ENCODE peak calls at places on chromosomes 4 and X, in ten cellular contexts. N is neuronal stem cell; M is A549; S is GM23338; J is osteoblast; E is epithelial cell of esophagus; L is heart left ventricle; G is CD4-positive, alpha-beta memory T cell; V is IMR-90; R is cardiac fibroblast. T is an unnamed sample.

GRCh38 chr4:20847124-20847747 is 147.0 kb downstream of the PACRGL start:
- DNase-seq in N (no peak), M (no peak), S (no peak), J (no peak), E (peak; percentile 84), L (no peak), G (no peak), V (no peak), R (no peak), T (no peak)

GRCh38 chr4:152665691-152666410 is 13.9 kb downstream of the TMEM154 start:
- DNase-seq in N (no peak), M (no peak), S (peak; percentile 13), J (no peak), E (no peak), L (no peak), G (no peak), V (no peak), R (no peak), T (no peak)

GRCh38 chr4:45155081-45155777 is 428.9 kb upstream of the GNPDA2 start:
- DNase-seq in N (no peak), M (no peak), S (no peak), J (no peak), E (peak; percentile 17), L (no peak), G (no peak), V (no peak), R (peak; percentile 72), T (no peak)

GRCh38 chrX:108064613-108065012 is 19.7 kb downstream of the VSIG1 start:
- DNase-seq in N (no peak), M (no peak), S (no peak), J (no peak), E (no peak), L (no peak), G (no peak), V (no peak), R (no peak), T (no peak)

GRCh38 chr4:69832326-69833030 is 27.5 kb downstream of the SULT1E1 start:
- DNase-seq in N (no peak), M (no peak), S (no peak), J (no peak), E (no peak), L (no peak), G (no peak), V (no peak), R (no peak), T (no peak)

GRCh38 chr4:145954924-145955339 is 16.3 kb upstream of the ZNF827 start:
- DNase-seq in N (no peak), M (no peak), S (no peak), J (peak; percentile 58), E (peak; percentile 99), L (no peak), G (no peak), V (peak; percentile 96), R (peak; percentile 80), T (no peak)

GRCh38 chr4:71052716-71053115 is 59.3 kb downstream of the DCK start:
- DNase-seq in N (no peak), M (no peak), S (no peak), J (no peak), E (no peak), L (no peak), G (no peak), V (no peak), R (no peak), T (no peak)

GRCh38 chr4:126023946-126024345 is 709.2 kb downstream of the FAT4 start:
- DNase-seq in N (no peak), M (no peak), S (no peak), J (no peak), E (no peak), L (no peak), G (no peak), V (peak; percentile 22), R (no peak), T (no peak)

GRCh38 chr4:111652206-111652605 is 493.0 kb upstream of the FAM241A start:
- DNase-seq in N (no peak), M (no peak), S (no peak), J (no peak), E (peak; percentile 77), L (no peak), G (no peak), V (no peak), R (no peak), T (no peak)

GRCh38 chrX:48791063-48791820 is 4.9 kb downstream of the GATA1 start:
- DNase-seq in N (no peak), M (no peak), S (no peak), J (no peak), E (no peak), L (no peak), G (no peak), V (no peak), R (no peak), T (no peak)

GRCh38 chr4:174604198-174604597 is 81.9 kb upstream of the HPGD start:
- DNase-seq in N (no peak), M (no peak), S (no peak), J (no peak), E (peak; percentile 91), L (no peak), G (no peak), V (peak; percentile 10), R (peak; percentile 53), T (no peak)

GRCh38 chrX:23503835-23504539 is 163.3 kb upstream of the PRDX4 start:
- DNase-seq in N (no peak), M (peak; percentile 51), S (peak; percentile 26), J (peak; percentile 88), E (peak; percentile 92), L (peak; percentile 83), G (no peak), V (peak; percentile 66), R (peak; percentile 74), T (no peak)

GRCh38 chrX:23509256-23509655 is 158.0 kb upstream of the PRDX4 start:
- DNase-seq in N (no peak), M (no peak), S (peak; percentile 76), J (no peak), E (no peak), L (no peak), G (no peak), V (no peak), R (no peak), T (no peak)

GRCh38 chrX:23504895-23505294 is 162.4 kb upstream of the PRDX4 start:
- DNase-seq in N (no peak), M (no peak), S (no peak), J (no peak), E (no peak), L (no peak), G (no peak), V (no peak), R (no peak), T (no peak)

GRCh38 chrX:23504540-23504884 is 162.8 kb upstream of the PRDX4 start:
- DNase-seq in N (no peak), M (no peak), S (no peak), J (no peak), E (no peak), L (no peak), G (no peak), V (no peak), R (no peak), T (no peak)

DNA sequence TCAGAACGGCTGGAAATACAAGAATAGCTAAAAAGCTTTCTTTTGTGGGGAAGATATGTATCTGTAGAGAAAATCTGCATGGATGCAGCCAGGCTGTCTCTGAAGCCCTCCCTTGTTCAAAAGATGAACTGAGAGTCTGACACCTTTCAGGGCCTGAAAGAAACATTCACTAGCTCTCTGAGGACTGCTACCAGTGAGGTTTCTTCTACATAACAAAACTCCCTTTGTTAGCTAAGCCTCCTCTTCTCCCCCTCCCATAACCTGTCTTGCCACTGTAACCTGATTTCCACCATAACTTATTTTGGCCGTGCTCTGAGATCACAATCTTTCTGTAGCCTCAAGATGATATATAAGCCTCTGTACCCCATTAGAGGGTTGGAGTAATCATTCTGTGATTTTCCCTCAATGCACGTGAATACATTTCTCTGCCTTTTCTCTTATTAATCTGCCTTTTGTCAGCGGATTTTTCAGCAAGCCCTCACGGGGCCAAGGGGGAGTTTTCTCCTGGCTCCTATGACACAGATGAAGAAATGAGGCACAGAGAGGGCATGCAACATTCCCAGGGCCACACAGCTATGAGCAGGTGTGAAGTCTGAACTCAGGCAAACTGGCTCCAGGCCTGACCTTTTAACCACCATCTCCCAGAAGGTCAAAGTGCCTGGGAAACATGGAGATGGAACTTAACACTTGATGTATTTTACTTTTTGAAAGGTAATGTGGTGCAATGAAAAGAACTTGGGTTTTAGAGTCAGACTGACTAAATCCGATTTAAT is 161.6 kb upstream of the PRDX4 start:
- DNase-seq in N (no peak), M (no peak), S (peak; percentile 68), J (no peak), E (no peak), L (no peak), G (no peak), V (no peak), R (no peak), T (no peak)
- H3K4me3 ChIP-seq in N (no peak overlapping the region), M (no peak overlapping the region), S (peak overlapping the region; percentile 27), J (no peak overlapping the region), E (no peak overlapping the region), L (no peak overlapping the region), G (no peak overlapping the region), V (no peak overlapping the region), R (no peak overlapping the region), T (no peak overlapping the region)

GRCh38 chrX:18668059-18668458 is 3.8 kb downstream of the RS1 start:
- DNase-seq in N (no peak), M (no peak), S (no peak), J (no peak), E (no peak), L (no peak), G (no peak), V (no peak), R (no peak), T (no peak)
- H3K4me3 ChIP-seq in N (no peak overlapping the region), M (no peak overlapping the region), S (no peak overlapping the region), J (no peak overlapping the region), E (no peak overlapping the region), L (no peak overlapping the region), G (no peak overlapping the region), V (no peak overlapping the region), R (no peak overlapping the region), T (no peak overlapping the region)

GRCh38 chrX:72713130-72713529 is 976 bp downstream of the PHKA1 start:
- DNase-seq in N (no peak), M (no peak), S (no peak), J (no peak), E (peak; percentile 2), L (no peak), G (no peak), V (no peak), R (no peak), T (no peak)
- H3K4me3 ChIP-seq in N (no peak overlapping the region), M (peak overlapping the region; percentile 75), S (peak overlapping the region; percentile 64), J (peak overlapping the region; percentile 69), E (peak overlapping the region; percentile 48), L (peak overlapping the region; percentile 55), G (no peak overlapping the region), V (no peak overlapping the region), R (peak overlapping the region; percentile 34), T (peak overlapping the region; percentile 33)

DNA sequence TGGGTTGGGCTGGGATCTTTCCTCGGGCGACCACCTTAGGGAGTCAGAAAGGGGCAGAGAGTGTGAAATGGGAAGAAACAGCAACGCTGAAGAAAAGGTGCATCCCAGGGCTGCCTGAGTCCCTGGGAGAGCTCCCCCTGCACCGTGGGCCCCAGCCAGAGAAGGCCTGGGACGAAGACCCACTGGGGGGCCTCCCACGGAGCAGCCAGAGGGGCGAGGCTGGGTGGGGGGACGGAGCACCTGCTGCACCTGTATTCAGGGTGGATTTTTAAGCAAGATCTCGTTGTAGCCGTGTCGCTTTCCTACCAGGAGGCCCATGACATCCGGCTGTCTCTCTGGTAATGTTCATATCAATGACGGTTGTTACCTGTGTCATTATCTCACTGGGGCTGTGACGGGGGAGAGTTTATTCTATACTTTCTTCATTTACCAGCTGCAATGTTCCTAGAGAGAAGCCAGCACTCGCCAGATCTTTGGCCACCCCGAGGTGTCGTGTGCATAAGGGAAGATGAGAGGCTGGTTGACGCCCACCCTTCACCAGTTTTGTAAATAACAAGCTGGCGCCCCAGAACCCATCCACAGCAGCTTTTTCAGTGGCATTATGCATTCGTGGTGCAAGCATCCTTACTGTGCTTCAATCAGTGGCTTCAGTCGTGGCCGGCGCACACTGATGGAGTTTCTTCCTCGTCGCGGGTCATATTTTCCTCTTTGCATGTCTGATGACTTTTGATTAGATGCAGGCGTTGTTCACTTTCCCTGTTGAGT is 5.6 kb upstream of the PCGF3 start:
- DNase-seq in N (no peak), M (no peak), S (no peak), J (no peak), E (no peak), L (peak; percentile 9), G (no peak), V (no peak), R (no peak), T (no peak)
- H3K4me3 ChIP-seq in N (no peak overlapping the region), M (no peak overlapping the region), S (no peak overlapping the region), J (no peak overlapping the region), E (no peak overlapping the region), L (no peak overlapping the region), G (no peak overlapping the region), V (no peak overlapping the region), R (no peak overlapping the region), T (no peak overlapping the region)

T was measured in ovary.